ENCODE peak calls at places on chromosome 11, in five cellular contexts. N is neuronal stem cell, L is IMR-90, F is mesenchymal stem cell, G is H1. T is an unnamed sample.

GRCh38 chr11:62127426-62127825 is 3.6 kb downstream of the INCENP start:
- DNase-seq in N (no peak), L (no peak), F (no peak), G (no peak), T (no peak)

GRCh38 chr11:120244476-120244875 is 4.5 kb downstream of the POU2F3 start:
- DNase-seq in N (no peak), L (peak; percentile 10), F (no peak), G (no peak), T (no peak)

GRCh38 chr11:65298655-65299179 is 15.9 kb upstream of the CDC42EP2 start:
- DNase-seq in N (no peak), L (peak; percentile 81), F (peak; percentile 81), G (no peak), T (no peak)

GRCh38 chr11:36157151-36157519 is 132.1 kb downstream of the COMMD9 start:
- DNase-seq in N (no peak), L (no peak), F (no peak), G (no peak), T (no peak)

GRCh38 chr11:77027275-77027674 is 6.9 kb upstream of the B3GNT6 start:
- DNase-seq in N (no peak), L (peak; percentile 48), F (no peak), G (no peak), T (no peak)

GRCh38 chr11:5280582-5281102 is 10.9 kb upstream of the HBE1 start:
- DNase-seq in N (no peak), L (peak; percentile 100), F (peak; percentile 99), G (no peak), T (peak; percentile 69)

GRCh38 chr11:9150501-9150900 is 59.1 kb upstream of the SCUBE2 start:
- DNase-seq in N (no peak), L (peak; percentile 95), F (peak; percentile 81), G (no peak), T (no peak)

GRCh38 chr11:102850973-102851745 is 7.8 kb upstream of the MMP3 start:
- DNase-seq in N (no peak), L (peak; percentile 86), F (peak; percentile 81), G (no peak), T (no peak)

GRCh38 chr11:57761301-57762234 is at the start of gene CTNND1:
- DNase-seq in N (peak; percentile 84), L (peak; percentile 98), F (peak; percentile 99), G (peak; percentile 84), T (peak; percentile 92)

GRCh38 chr11:110075822-110076208 is 17.4 kb upstream of the ZC3H12C start:
- DNase-seq in N (no peak), L (no peak), F (no peak), G (no peak), T (no peak)

GRCh38 chr11:19903620-19904069 is 191.0 kb downstream of the NAV2 start:
- DNase-seq in N (peak; percentile 72), L (peak; percentile 83), F (peak; percentile 79), G (peak; percentile 23), T (peak; percentile 73)

GRCh38 chr11:100735949-100736675 is 49.0 kb downstream of the ARHGAP42 start:
- DNase-seq in N (no peak), L (peak; percentile 35), F (peak; percentile 85), G (no peak), T (no peak)

GRCh38 chr11:63614136-63614664 is at the start of gene PLAAT3:
- DNase-seq in N (peak; percentile 31), L (no peak), F (peak; percentile 38), G (peak; percentile 44), T (peak; percentile 86)

GRCh38 chr11:12692238-12693074 is 18.2 kb downstream of the TEAD1 start:
- DNase-seq in N (no peak), L (peak; percentile 95), F (peak; percentile 97), G (no peak), T (no peak)

GRCh38 chr11:67468509-67468834 is 579 bp downstream of the TMEM134 start:
- DNase-seq in N (no peak), L (no peak), F (no peak), G (no peak), T (no peak)

GRCh38 chr11:67406969-67407699 is 3.3 kb downstream of the TBC1D10C start:
- DNase-seq in N (no peak), L (no peak), F (no peak), G (no peak), T (no peak)

GRCh38 chr11:78061088-78061920 is 2.4 kb upstream of the THRSP start:
- DNase-seq in N (no peak), L (no peak), F (no peak), G (no peak), T (no peak)

GRCh38 chr11:112216591-112217105 is 9.6 kb upstream of the PTS start:
- DNase-seq in N (no peak), L (peak; percentile 83), F (peak; percentile 53), G (no peak), T (no peak)

GRCh38 chr11:96242971-96243647 is 99.9 kb downstream of the MAML2 start:
- DNase-seq in N (peak; percentile 79), L (peak; percentile 98), F (peak; percentile 99), G (peak; percentile 82), T (peak; percentile 94)

GRCh38 chr11:1468002-1468401 is 18.6 kb downstream of the MOB2 start:
- DNase-seq in N (no peak), L (no peak), F (no peak), G (no peak), T (no peak)

GRCh38 chr11:1757861-1758610 is 5.7 kb downstream of the CTSD start:
- DNase-seq in N (no peak), L (no peak), F (no peak), G (no peak), T (no peak)

GRCh38 chr11:123494195-123495050 is 64.4 kb downstream of the GRAMD1B start:
- DNase-seq in N (peak; percentile 57), L (peak; percentile 69), F (no peak), G (no peak), T (no peak)

GRCh38 chr11:120079750-120080610 is 57.9 kb downstream of the TRIM29 start:
- DNase-seq in N (no peak), L (no peak), F (no peak), G (no peak), T (peak; percentile 61)

GRCh38 chr11:16603890-16604783 is 134.3 kb upstream of the C11orf58 start:
- DNase-seq in N (peak; percentile 42), L (peak; percentile 58), F (peak; percentile 72), G (no peak), T (peak; percentile 45)

GRCh38 chr11:134543144-134544044 is 131.4 kb upstream of the B3GAT1 start:
- DNase-seq in N (no peak), L (no peak), F (no peak), G (no peak), T (peak; percentile 24)

GRCh38 chr11:134541951-134542350 is 129.9 kb upstream of the B3GAT1 start:
- DNase-seq in N (no peak), L (no peak), F (no peak), G (no peak), T (no peak)

GRCh38 chr11:134545521-134545920 is 133.5 kb upstream of the B3GAT1 start:
- DNase-seq in N (no peak), L (no peak), F (no peak), G (no peak), T (no peak)

GRCh38 chr11:134542401-134543143 is 130.5 kb upstream of the B3GAT1 start:
- DNase-seq in N (no peak), L (no peak), F (no peak), G (no peak), T (peak; percentile 19)

DNA sequence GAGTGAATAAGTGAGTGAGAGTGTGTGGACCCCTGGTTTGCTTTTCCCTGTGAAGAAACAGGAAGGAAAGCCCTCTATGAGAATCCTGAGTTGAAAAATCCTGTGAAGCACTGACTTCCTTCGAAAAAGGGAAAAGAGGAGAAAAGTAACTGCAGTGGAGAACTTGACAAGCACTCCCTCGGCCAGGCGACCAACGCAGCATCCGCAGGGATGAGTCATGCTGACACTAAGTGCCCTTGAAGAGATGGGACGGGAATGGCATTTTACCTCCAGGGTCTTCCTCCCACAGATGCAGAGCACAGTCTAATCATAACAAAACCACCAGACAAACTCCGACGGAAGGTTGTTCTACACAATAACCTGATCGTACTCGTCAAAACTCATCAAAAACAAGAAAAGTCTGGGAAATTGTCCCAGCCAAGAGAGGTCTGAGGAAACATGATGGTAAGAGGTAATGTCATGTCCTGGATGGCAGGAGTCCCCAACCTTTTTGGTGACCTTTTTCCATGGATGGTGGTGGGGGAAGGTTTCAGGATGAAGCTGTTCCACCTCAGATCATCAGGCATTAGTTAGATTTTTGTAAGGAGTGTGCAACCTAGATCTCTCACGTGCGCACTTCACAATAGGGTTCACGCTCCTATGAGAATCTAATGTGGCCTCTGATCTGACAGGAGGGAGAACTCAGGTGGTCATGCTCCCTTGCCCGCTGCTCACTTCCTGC is 132.2 kb upstream of the B3GAT1 start:
- DNase-seq in N (no peak), L (no peak), F (no peak), G (no peak), T (peak; percentile 28)
- H4K91ac ChIP-seq in N (no peak overlapping the region), L (no peak overlapping the region), F (no peak overlapping the region), G (no peak overlapping the region), T (no peak overlapping the region)

GRCh38 chr11:7571640-7572000 is 57.8 kb downstream of the PPFIBP2 start:
- DNase-seq in N (peak; percentile 67), L (peak; percentile 69), F (peak; percentile 81), G (peak; percentile 43), T (peak; percentile 85)
- H2BK15ac ChIP-seq in N (no peak overlapping the region), L (peak overlapping the region; percentile 3), F (no peak overlapping the region), G (no peak overlapping the region), T (no peak overlapping the region)

DNA sequence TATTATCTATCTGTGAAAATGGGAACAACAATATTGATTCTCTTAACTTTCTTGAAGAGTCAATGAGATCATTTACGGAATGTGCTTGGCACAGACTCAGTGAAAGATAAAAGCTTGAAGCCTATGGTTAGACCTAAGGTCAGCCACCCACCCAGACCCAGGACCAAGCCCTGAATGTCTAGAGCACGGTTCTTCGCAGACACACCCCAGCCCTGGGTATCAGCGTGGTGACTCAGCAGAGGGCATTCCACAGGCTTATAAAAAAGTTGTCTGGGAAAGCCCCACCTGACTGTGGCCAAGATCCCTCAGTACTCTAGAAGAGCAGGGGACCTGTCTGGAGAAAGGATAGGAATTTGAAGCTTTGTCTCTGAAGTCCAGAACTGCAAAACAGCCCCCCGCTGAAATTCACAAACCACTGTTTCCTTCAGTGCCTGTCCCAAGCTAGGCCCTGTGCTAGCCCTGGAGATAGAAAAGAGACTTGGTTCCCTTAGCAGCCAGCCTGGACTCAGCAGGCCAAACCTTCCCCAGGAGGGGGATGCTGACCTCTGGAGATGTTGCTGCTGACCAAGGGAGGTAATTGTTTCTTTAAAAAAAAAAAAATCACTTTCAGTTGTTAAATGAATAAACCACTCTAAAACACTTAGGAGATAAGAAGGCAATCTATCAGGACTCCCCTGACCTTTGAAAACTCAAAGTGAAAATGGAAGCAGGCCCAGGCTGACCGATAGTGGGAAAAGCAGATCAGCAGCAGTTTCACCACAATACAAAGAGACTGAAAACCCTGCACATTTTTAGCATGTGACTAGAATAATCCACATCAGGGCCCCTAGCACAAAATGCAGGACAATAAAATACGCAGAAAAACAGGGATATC is 114.0 kb downstream of the ABTB2 start:
- DNase-seq in N (no peak), L (peak; percentile 77), F (peak; percentile 76), G (no peak), T (no peak)
- H4K91ac ChIP-seq in N (no peak overlapping the region), L (no peak overlapping the region), F (no peak overlapping the region), G (no peak overlapping the region), T (no peak overlapping the region)

GRCh38 chr11:45754261-45754709 is 50.7 kb upstream of the SLC35C1 start:
- DNase-seq in N (no peak), L (peak; percentile 2), F (peak; percentile 29), G (no peak), T (no peak)

GRCh38 chr11:45754746-45755145 is 50.2 kb upstream of the SLC35C1 start:
- DNase-seq in N (no peak), L (no peak), F (peak; percentile 25), G (no peak), T (no peak)

GRCh38 chr11:45751430-45751829 is 53.5 kb upstream of the SLC35C1 start:
- DNase-seq in N (peak; percentile 73), L (no peak), F (no peak), G (no peak), T (peak; percentile 55)

GRCh38 chr11:45750439-45750838 is 54.5 kb upstream of the SLC35C1 start:
- DNase-seq in N (no peak), L (no peak), F (no peak), G (no peak), T (no peak)

GRCh38 chr11:45752136-45752535 is 52.8 kb upstream of the SLC35C1 start:
- DNase-seq in N (no peak), L (no peak), F (no peak), G (no peak), T (no peak)
- H2BK15ac ChIP-seq in N (no peak overlapping the region), L (no peak overlapping the region), F (no peak overlapping the region), G (no peak overlapping the region), T (no peak overlapping the region)

T was measured in H9.